ENCODE peak calls at places on chromosomes 13 and 19, in eight cellular contexts. I is A549, C is NB4, N is breast epithelium, V is esophagus squamous epithelium, M is body of pancreas, Y is right lobe of liver, O is IMR-90. S is an unnamed sample.
A peak's percentile ranks its signal among the peaks of the same experiment; 100 is the strongest.

GRCh38 chr13:39451860-39452301 is 151.1 kb downstream of the LHFPL6 start:
- DNase-seq in I (no peak), C (peak; percentile 94), N (no peak), V (no peak), M (peak; percentile 49), Y (no peak), O (peak; percentile 30), S (no peak)

GRCh38 chr13:52348983-52349780 is 56.8 kb downstream of the THSD1 start:
- DNase-seq in I (peak; percentile 56), C (peak; percentile 37), N (no peak), V (no peak), M (no peak), Y (no peak), O (peak; percentile 85), S (no peak)

GRCh38 chr19:56270676-56271075 is 1.9 kb upstream of the EDDM13 start:
- DNase-seq in I (no peak), C (peak; percentile 95), N (no peak), V (no peak), M (no peak), Y (no peak), O (peak; percentile 14), S (no peak)

GRCh38 chr13:73266640-73267180 is 207.9 kb downstream of the KLF5 start:
- DNase-seq in I (no peak), C (no peak), N (no peak), V (no peak), M (no peak), Y (no peak), O (no peak), S (no peak)

GRCh38 chr13:104984296-104984818 is 1551.1 kb downstream of the EFNB2 start:
- DNase-seq in I (no peak), C (peak; percentile 77), N (no peak), V (no peak), M (peak; percentile 33), Y (no peak), O (peak; percentile 12), S (no peak)

GRCh38 chr13:38990693-38991092 is at the start of gene STOML3:
- DNase-seq in I (no peak), C (no peak), N (no peak), V (no peak), M (no peak), Y (no peak), O (no peak), S (no peak)

GRCh38 chr19:41352609-41353465 is 885 bp downstream of the TGFB1 start:
- DNase-seq in I (peak; percentile 78), C (peak; percentile 74), N (peak; percentile 46), V (no peak), M (peak; percentile 65), Y (peak; percentile 78), O (peak; percentile 44), S (peak; percentile 78)

GRCh38 chr19:41318696-41319499 is 8.9 kb downstream of the CCDC97 start:
- DNase-seq in I (no peak), C (no peak), N (no peak), V (no peak), M (no peak), Y (no peak), O (no peak), S (no peak)

GRCh38 chr19:918152-918437 is 962 bp downstream of the KISS1R start:
- DNase-seq in I (no peak), C (no peak), N (no peak), V (no peak), M (no peak), Y (no peak), O (no peak), S (no peak)

GRCh38 chr19:916645-917322 is 349 bp upstream of the KISS1R start:
- DNase-seq in I (no peak), C (no peak), N (no peak), V (no peak), M (peak; percentile 46), Y (no peak), O (no peak), S (no peak)

GRCh38 chr19:918481-919156 is 1.5 kb downstream of the KISS1R start:
- DNase-seq in I (no peak), C (no peak), N (no peak), V (no peak), M (no peak), Y (no peak), O (no peak), S (no peak)

GRCh38 chr19:919157-920050 is 2.3 kb downstream of the KISS1R start:
- DNase-seq in I (no peak), C (no peak), N (no peak), V (no peak), M (no peak), Y (no peak), O (no peak), S (no peak)

DNA sequence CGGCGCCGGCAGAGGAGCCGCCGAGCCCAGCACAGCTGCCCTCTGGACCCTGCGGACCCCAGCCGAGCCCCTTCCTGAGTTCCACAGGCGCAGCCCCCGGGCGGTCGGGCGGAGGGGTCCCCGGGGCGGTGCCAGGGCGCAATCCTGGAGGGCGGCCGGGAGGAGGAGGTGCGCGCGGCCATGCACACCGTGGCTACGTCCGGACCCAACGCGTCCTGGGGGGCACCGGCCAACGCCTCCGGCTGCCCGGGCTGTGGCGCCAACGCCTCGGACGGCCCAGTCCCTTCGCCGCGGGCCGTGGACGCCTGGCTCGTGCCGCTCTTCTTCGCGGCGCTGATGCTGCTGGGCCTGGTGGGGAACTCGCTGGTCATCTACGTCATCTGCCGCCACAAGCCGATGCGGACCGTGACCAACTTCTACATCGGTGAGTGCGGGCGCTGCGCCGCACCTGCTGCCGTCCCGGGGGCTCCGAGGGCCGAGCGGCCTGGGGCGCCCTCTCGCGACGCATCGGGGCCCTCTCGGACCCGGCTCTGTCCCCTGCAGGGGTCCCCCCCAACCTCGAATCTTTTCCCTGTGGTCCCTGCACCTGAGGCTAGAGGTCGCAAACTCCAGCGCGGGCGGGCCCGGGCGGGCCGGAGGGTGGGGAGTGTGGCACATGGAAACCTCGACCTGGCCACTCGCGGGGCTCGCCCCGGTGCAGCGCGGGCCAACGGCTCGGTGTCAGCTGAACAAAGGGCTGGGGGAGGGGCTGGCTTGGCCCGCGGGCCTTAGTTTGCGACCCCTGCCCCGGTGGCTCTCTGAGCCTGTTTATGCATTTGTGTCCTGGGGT is at the start of gene KISS1R:
- DNase-seq in I (peak; percentile 59), C (peak; percentile 56), N (no peak), V (no peak), M (peak; percentile 52), Y (no peak), O (peak; percentile 34), S (peak; percentile 50)
- TF ChIP-seq POLR2A in I (no peak), C (no peak), N (no peak), V (no peak), M (no peak), Y (no peak), O (no peak), S (no peak)

DNA sequence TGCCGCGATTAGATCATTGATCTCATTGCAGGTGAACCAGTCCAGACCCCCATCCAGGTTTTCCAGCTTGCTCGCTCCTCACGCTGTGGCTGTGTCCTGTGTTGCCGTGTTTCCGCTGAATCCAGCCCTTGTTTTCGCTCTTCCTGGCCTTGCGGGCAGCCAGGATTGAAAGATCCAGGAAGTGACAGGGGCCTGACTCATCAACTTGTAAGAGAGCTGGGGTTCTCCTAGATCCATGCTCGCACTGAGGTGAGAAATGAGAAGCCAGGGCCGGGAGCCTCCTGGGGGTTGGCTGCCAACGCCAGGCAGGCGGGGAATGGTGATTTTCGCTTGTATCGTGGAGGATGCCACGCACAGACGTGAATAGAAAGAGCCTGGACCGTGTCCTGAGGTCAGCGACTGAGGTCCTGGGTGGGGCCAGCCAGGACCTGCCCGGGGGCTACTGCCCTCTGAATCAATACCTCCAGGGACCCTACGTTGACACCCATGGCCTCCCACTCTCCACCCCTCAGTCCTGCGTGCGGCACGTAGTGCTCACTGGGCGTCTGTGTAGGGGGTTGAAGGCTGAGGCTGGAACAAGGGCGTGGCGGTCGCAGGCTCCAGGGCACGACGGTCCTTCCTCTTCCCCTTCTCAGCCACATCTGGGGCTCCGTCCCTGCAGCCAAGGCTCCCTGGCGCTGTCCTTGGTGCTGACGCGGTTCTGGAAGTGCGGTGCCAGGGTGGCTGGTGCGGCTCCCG is 7.3 kb upstream of the PTPRH start:
- DNase-seq in I (peak; percentile 99), C (peak; percentile 92), N (peak; percentile 23), V (no peak), M (peak; percentile 77), Y (peak; percentile 79), O (peak; percentile 100), S (no peak)
- TF ChIP-seq POLR2A in I (peak; percentile 42), C (no peak), N (no peak), V (no peak), M (no peak), Y (peak; percentile 76), O (peak; percentile 38), S (no peak)

GRCh38 chr19:27657271-27658051 is 1555.5 kb downstream of the UQCRFS1 start:
- DNase-seq in I (no peak), C (no peak), N (no peak), V (no peak), M (no peak), Y (no peak), O (no peak), S (no peak)
- TF ChIP-seq POLR2A in I (no peak), C (no peak), N (no peak), V (no peak), M (no peak), Y (no peak), O (no peak), S (no peak)

DNA sequence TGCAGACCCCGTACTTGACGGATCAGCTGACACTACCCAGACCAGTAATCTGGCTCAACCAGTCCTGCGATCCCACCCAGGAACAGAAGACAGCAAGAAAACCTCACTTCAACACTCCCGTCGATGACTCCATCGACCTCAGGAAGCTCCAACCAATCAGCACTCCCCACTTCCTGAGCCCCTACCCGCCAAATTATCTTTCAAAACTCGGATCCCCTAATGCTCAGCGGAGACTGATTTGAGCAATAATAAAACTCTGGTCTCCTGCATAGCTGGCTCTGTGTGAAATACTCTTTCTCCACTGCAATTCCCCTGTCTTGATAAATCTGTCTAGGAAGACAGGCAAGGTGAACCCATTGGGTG is 1.2 kb downstream of the LSM4 start:
- DNase-seq in I (no peak), C (peak; percentile 81), N (no peak), V (no peak), M (no peak), Y (no peak), O (peak; percentile 33), S (no peak)
- TF ChIP-seq POLR2A in I (no peak), C (no peak), N (no peak), V (no peak), M (no peak), Y (no peak), O (no peak), S (no peak)

GRCh38 chr19:11164879-11165406 is 9.4 kb upstream of the SPC24 start:
- DNase-seq in I (no peak), C (no peak), N (no peak), V (no peak), M (peak; percentile 31), Y (peak; percentile 66), O (peak; percentile 61), S (no peak)
- TF ChIP-seq POLR2A in I (no peak), C (no peak), N (no peak), V (no peak), M (no peak), Y (no peak), O (no peak), S (no peak)

GRCh38 chr13:32175307-32175706 is 139.9 kb downstream of the ZAR1L start:
- DNase-seq in I (no peak), C (no peak), N (no peak), V (no peak), M (no peak), Y (no peak), O (no peak), S (no peak)
- TF ChIP-seq POLR2A in I (no peak), C (no peak), N (no peak), V (no peak), M (no peak), Y (no peak), O (no peak), S (no peak)